ENCODE peak calls at places on chromosomes 5 and 9, in nine cellular contexts. D is Calu3; Q is GM06990; O is GM12865; R is DND-41; X is IMR-90; A is fibroblast of pulmonary artery; K is CD4-positive, alpha-beta T cell; M is HFFc6. I is an unnamed sample.

GRCh38 chr5:139705191-139705590 is 57.0 kb downstream of the CXXC5 start:
- DNase-seq in R (no peak), Q (no peak), K (no peak), A (no peak), D (no peak), O (no peak), M (no peak), X (no peak), I (no peak)

GRCh38 chr9:37309136-37309535 is 113.4 kb upstream of the GRHPR start:
- DNase-seq in K (no peak), O (peak; percentile 82), X (peak; percentile 37), D (no peak), Q (no peak), R (peak; percentile 31), A (peak; percentile 18), M (peak; percentile 72), I (peak; percentile 27)

GRCh38 chr9:133046900-133047295 is 14.9 kb upstream of the CEL start:
- DNase-seq in M (no peak), O (no peak), X (no peak), K (no peak), Q (no peak), D (no peak), R (no peak), A (no peak), I (no peak)

GRCh38 chr5:175689147-175689991 is 31.5 kb downstream of the HRH2 start:
- DNase-seq in R (no peak), D (no peak), X (no peak), Q (no peak), K (no peak), M (no peak), A (no peak), O (no peak), I (no peak)

GRCh38 chr5:61071565-61071964 is 90.7 kb downstream of the SMIM15 start:
- DNase-seq in K (no peak), Q (no peak), M (no peak), R (no peak), D (no peak), A (no peak), X (no peak), O (no peak), I (no peak)

GRCh38 chr5:52811067-52811749 is 23.5 kb downstream of the ITGA1 start:
- DNase-seq in O (no peak), D (peak; percentile 45), A (peak; percentile 66), X (peak; percentile 77), M (peak; percentile 75), Q (no peak), K (no peak), R (no peak), I (no peak)

GRCh38 chr5:149314571-149315111 is 30.7 kb upstream of the GRPEL2 start:
- DNase-seq in R (no peak), A (no peak), D (no peak), O (no peak), M (no peak), Q (no peak), K (no peak), X (no peak), I (no peak)

GRCh38 chr5:267716-268115 is 3.7 kb upstream of the PDCD6 start:
- DNase-seq in Q (no peak), A (no peak), R (no peak), K (no peak), O (no peak), D (no peak), M (no peak), X (no peak), I (no peak)

GRCh38 chr9:34591091-34591910 is 1.8 kb upstream of the CNTFR start:
- DNase-seq in R (peak; percentile 36), Q (peak; percentile 75), A (peak; percentile 80), K (peak; percentile 70), O (peak; percentile 75), M (peak; percentile 54), D (peak; percentile 88), X (peak; percentile 60), I (peak; percentile 95)

GRCh38 chr5:95664204-95664786 is 17.7 kb downstream of the RFESD start:
- DNase-seq in X (peak; percentile 49), Q (peak; percentile 13), D (peak; percentile 31), K (peak; percentile 17), R (peak; percentile 38), M (peak; percentile 30), A (peak; percentile 58), O (peak; percentile 41), I (peak; percentile 32)

GRCh38 chr9:134554011-134554749 is 87.4 kb upstream of the COL5A1 start:
- DNase-seq in X (no peak), M (no peak), D (no peak), A (no peak), K (no peak), O (no peak), R (no peak), Q (no peak), I (no peak)

GRCh38 chr5:106849266-106849665 is 821.5 kb downstream of the EFNA5 start:
- DNase-seq in D (no peak), R (no peak), M (no peak), O (no peak), A (no peak), Q (no peak), X (no peak), K (no peak), I (no peak)

GRCh38 chr9:102551346-102551745 is 443.8 kb upstream of the CYLC2 start:
- DNase-seq in O (no peak), X (no peak), M (no peak), R (no peak), Q (no peak), K (no peak), D (no peak), A (no peak), I (no peak)

GRCh38 chr9:120567874-120568273 is 12.1 kb downstream of the CDK5RAP2 start:
- DNase-seq in O (no peak), A (no peak), X (no peak), M (no peak), K (no peak), D (no peak), Q (no peak), R (no peak), I (no peak)

GRCh38 chr5:59236996-59237395 is 654.1 kb downstream of the RAB3C start:
- DNase-seq in O (no peak), Q (no peak), X (no peak), D (no peak), A (peak; percentile 8), R (no peak), M (no peak), K (no peak), I (no peak)

GRCh38 chr5:2711446-2712425 is 39.7 kb downstream of the IRX2 start:
- DNase-seq in Q (no peak), D (no peak), X (no peak), K (no peak), M (no peak), R (no peak), A (no peak), O (no peak), I (no peak)

GRCh38 chr5:2708132-2708531 is 43.3 kb downstream of the IRX2 start:
- DNase-seq in O (no peak), M (no peak), D (no peak), X (no peak), A (no peak), R (no peak), K (no peak), Q (no peak), I (no peak)

GRCh38 chr5:2708751-2709150 is 42.7 kb downstream of the IRX2 start:
- DNase-seq in X (no peak), K (no peak), R (no peak), Q (no peak), A (no peak), M (no peak), D (no peak), O (no peak), I (no peak)

GRCh38 chr5:2709996-2710689 is 41.3 kb downstream of the IRX2 start:
- DNase-seq in D (no peak), A (no peak), Q (no peak), M (no peak), O (no peak), K (no peak), X (no peak), R (no peak), I (no peak)

GRCh38 chr5:2710910-2711309 is 40.6 kb downstream of the IRX2 start:
- DNase-seq in X (no peak), M (no peak), O (no peak), R (no peak), A (peak; percentile 20), Q (no peak), K (no peak), D (no peak), I (no peak)
- TF ChIP-seq CTCF in X (no peak), M (peak; percentile 73), O (no peak), R (peak; percentile 49), A (peak; percentile 22), Q (no peak), K (no peak), D (no peak), I (no peak)

GRCh38 chr9:114845373-114845772 is 39.5 kb upstream of the TNFSF15 start:
- DNase-seq in M (no peak), A (no peak), R (no peak), D (no peak), K (no peak), X (no peak), O (no peak), Q (no peak), I (no peak)
- TF ChIP-seq CTCF in M (no peak), A (no peak), R (no peak), D (no peak), K (no peak), X (no peak), O (no peak), Q (no peak), I (no peak)

DNA sequence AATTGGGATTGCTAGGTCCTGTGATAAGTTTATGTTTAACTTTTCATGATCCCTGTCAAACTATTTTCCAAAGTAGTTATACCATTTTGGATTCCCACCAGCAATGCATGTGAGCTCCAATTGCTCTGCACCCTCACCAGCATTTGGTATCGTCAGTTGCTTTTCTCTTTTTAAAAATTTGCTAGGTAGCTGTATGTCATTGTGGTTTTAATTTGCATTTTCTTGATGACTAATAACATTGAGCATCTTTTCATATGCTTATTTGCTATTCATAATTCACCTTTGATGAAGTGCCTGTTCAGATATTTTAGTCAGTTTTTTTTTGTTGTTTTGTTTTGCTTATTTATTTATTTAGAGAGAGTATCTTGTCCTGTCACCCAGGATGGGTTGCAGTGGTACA is 12.5 kb downstream of the TAF1L start:
- DNase-seq in A (no peak), O (no peak), M (no peak), X (no peak), Q (no peak), R (no peak), K (no peak), D (no peak), I (no peak)
- TF ChIP-seq CTCF in A (no peak), O (no peak), M (no peak), X (no peak), Q (no peak), R (no peak), K (no peak), D (no peak), I (no peak)

DNA sequence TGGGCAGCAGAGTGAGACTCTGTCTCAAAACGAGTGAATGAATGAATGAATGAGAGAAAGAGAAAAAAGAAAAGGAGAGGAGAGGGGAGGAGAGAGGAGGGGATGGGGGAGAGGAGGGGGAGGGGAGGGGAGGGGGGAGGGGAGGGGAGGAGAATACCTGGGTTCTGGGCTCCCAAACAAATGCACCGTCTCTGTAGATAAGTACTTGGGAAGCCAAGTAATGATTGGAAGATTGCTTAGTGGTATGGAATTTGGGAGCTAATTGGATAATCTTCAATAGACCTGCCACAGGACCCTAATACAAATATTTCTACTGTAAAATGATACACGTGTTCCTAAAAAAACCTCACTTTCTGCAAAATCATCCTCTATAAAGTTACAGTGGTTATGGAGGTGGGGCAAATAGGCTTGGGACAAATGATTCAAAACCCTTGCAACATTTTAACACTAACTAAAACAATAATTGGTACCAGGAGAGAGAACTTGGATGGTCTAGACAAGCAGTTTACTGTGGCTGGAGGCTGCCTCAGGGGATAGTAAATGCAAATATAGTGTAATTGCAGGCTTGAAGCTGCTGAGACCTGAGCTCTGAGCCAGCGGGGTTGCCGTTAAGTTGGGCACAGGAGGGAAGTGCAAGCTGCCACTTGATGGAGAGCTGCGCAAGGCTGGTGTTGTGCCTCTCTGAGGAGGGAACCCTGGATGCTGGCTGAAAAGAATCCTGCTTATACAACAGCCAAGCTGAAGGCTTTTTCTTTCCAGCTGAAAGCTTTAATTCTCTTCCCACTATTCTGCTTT is 3.5 kb downstream of the HEMGN start:
- DNase-seq in O (no peak), X (no peak), R (no peak), K (no peak), M (no peak), A (no peak), Q (no peak), D (no peak), I (no peak)
- TF ChIP-seq CTCF in O (no peak), X (no peak), R (no peak), K (no peak), M (no peak), A (no peak), Q (no peak), D (no peak), I (no peak)

I was measured in GM20000.